ENCODE peak calls at places on chromosomes 2 and 18, in six cellular contexts. One of them, this sample, is unnamed.

GRCh38 chr2:44169155-44169898 is 652 bp downstream of the PPM1B start:
- DNase-seq in HL-60: no peak
- DNase-seq in kidney: peak; percentile 88
- DNase-seq in testis: peak; percentile 49
- DNase-seq in A549: peak; percentile 57
- DNase-seq in HCT116: no peak
- DNase-seq in this sample: no peak

GRCh38 chr18:55158570-55158969 is 199.3 kb upstream of the CCDC68 start:
- DNase-seq in testis: no peak
- DNase-seq in HL-60: no peak
- DNase-seq in HCT116: no peak
- DNase-seq in A549: no peak
- DNase-seq in kidney: no peak
- DNase-seq in this sample: no peak

GRCh38 chr2:217826505-217826904 is 176.3 kb downstream of the TNS1 start:
- DNase-seq in testis: peak; percentile 71
- DNase-seq in HCT116: no peak
- DNase-seq in HL-60: no peak
- DNase-seq in A549: no peak
- DNase-seq in kidney: peak; percentile 72
- DNase-seq in this sample: no peak

GRCh38 chr2:61690078-61690477 is 151.9 kb upstream of the XPO1 start:
- DNase-seq in HL-60: no peak
- DNase-seq in testis: no peak
- DNase-seq in kidney: no peak
- DNase-seq in A549: no peak
- DNase-seq in HCT116: no peak
- DNase-seq in this sample: no peak

GRCh38 chr2:234368861-234369261 is 128.0 kb downstream of the ARL4C start:
- DNase-seq in HCT116: no peak
- DNase-seq in HL-60: no peak
- DNase-seq in testis: no peak
- DNase-seq in A549: peak; percentile 94
- DNase-seq in kidney: no peak
- DNase-seq in this sample: no peak

GRCh38 chr18:39589496-39589895 is 2023.9 kb upstream of the CELF4 start:
- DNase-seq in A549: no peak
- DNase-seq in testis: no peak
- DNase-seq in HCT116: no peak
- DNase-seq in HL-60: no peak
- DNase-seq in kidney: no peak
- DNase-seq in this sample: no peak

GRCh38 chr2:117702098-117702497 is 112.4 kb upstream of the DDX18 start:
- DNase-seq in HCT116: no peak
- DNase-seq in A549: no peak
- DNase-seq in HL-60: no peak
- DNase-seq in testis: no peak
- DNase-seq in kidney: no peak
- DNase-seq in this sample: no peak

GRCh38 chr2:88159481-88159880 is 10.7 kb upstream of the THNSL2 start:
- DNase-seq in kidney: no peak
- DNase-seq in HL-60: no peak
- DNase-seq in A549: no peak
- DNase-seq in testis: no peak
- DNase-seq in HCT116: no peak
- DNase-seq in this sample: no peak

DNA sequence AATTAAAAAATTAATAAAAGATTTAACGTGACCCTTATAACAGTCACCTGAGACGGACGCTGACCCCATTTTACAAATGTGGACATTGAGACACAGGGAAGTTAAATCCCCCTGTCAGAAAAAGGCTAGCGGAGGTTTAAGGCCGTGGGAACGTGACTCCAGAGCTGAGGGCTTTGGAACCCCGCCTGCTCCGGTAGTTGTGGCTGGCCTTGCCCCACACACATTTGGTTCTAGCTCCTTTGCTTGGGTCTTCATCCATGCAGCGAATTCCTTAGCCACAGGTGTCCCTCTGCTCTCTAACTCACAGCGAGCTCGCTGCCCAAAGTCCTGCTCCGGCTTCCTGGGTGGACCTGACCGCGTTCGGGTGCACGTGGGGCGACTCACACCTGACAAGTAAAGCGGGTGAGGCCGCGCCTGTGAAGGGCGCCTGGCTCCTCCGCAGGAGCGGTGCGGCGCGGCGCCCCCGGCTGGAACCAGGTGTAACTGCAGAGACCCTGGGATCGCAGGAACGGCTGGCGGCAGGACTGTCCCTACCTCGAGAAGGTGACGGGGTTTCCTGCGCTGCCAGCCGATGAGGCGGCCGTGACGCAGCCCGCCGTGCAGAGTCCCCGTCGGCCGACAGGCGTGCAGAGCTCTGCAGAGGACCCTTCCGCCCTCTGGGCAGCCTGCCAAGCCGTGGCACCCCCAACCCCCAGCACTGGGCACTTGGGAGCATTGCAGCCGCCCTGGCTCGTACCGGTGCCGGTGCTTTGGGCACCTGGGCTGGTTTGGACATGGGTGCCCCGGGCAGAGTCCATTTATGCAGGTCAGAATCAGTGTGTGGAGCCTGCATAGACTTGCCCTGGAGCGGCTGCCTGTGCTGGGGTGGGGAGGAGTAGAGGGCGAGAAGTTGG is 2.4 kb upstream of the PROC start:
- DNase-seq in HCT116: peak; percentile 61
- DNase-seq in A549: peak; percentile 81
- DNase-seq in kidney: peak; percentile 91
- DNase-seq in testis: peak; percentile 64
- DNase-seq in HL-60: peak; percentile 47
- DNase-seq in this sample: no peak
- TF ChIP-seq CTCF in HCT116: peak; percentile 77
- TF ChIP-seq CTCF in A549: peak; percentile 53
- TF ChIP-seq CTCF in kidney: peak; percentile 35
- TF ChIP-seq CTCF in testis: no peak
- TF ChIP-seq CTCF in HL-60: peak; percentile 6
- TF ChIP-seq CTCF in this sample: no peak

DNA sequence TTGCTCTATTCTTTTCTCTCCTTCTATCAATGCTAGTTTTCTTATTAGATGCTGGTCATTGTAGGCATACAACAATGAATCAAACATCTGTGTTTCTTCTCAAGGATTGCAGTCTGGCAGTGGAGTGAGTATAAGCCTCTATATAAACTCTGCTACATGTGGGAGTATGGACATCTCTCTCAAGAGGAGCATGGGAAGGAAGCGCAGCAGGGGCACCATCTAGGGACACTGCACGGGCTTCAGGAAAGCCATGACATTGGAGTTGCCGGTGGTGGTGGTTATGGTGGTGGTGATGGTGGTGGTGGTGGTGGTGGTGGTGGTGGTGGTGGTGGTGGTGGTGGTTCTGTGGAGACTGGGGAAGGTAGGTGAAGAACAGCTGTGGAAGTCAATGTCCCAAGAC is 462.6 kb downstream of the RNF144A start:
- DNase-seq in testis: no peak
- DNase-seq in HCT116: no peak
- DNase-seq in kidney: no peak
- DNase-seq in A549: peak; percentile 14
- DNase-seq in HL-60: no peak
- DNase-seq in this sample: no peak
- TF ChIP-seq CTCF in testis: no peak
- TF ChIP-seq CTCF in HCT116: peak; percentile 18
- TF ChIP-seq CTCF in kidney: no peak
- TF ChIP-seq CTCF in A549: no peak
- TF ChIP-seq CTCF in HL-60: no peak
- TF ChIP-seq CTCF in this sample: no peak

DNA sequence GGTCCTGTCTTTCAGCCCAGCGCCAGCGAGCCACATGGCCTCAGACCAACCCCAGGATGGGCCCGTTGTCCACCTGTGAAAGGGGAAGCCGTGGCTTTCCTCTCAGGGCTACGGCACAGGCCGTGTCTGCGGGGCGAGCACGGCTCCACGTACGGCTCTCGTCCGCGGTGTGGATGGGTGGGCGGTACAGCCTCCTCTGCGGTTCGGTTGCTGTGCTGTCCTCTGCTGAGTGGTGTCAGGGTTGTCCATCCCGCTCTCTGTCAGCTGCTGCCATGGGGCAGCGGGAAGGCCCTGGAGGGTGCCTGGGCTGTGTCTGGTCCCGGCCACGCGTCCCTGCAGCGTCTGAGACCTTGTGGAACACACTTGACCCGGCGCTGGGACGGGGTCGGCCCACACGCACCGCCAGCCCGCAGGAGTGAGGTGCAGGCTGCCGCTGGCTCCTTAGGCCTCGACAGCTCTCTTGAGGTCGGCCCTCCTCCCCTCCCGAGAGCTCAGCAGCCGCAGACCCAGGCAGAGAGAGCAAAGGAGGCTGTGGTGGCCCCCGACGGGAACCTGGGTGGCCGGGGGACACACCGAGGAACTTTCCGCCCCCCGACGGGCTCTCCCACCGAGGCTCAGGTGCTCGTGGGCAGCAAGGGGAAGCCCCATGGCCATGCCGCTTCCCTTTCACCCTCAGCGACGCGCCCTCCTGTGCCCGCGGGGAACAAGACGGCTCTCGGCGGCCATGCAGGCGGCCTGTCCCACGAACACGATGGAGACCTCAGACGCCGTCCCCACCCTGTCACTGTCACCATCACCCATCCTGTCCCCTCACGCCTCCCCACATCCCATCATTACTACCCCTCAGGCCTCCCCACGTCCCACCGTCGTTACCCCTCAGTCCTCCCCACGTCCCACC is 128.7 kb downstream of the NFATC1 start:
- DNase-seq in HL-60: peak; percentile 62
- DNase-seq in testis: peak; percentile 12
- DNase-seq in A549: no peak
- DNase-seq in HCT116: no peak
- DNase-seq in kidney: peak; percentile 74
- DNase-seq in this sample: no peak
- TF ChIP-seq CTCF in HL-60: no peak
- TF ChIP-seq CTCF in testis: no peak
- TF ChIP-seq CTCF in A549: no peak
- TF ChIP-seq CTCF in HCT116: no peak
- TF ChIP-seq CTCF in kidney: no peak
- TF ChIP-seq CTCF in this sample: no peak

DNA sequence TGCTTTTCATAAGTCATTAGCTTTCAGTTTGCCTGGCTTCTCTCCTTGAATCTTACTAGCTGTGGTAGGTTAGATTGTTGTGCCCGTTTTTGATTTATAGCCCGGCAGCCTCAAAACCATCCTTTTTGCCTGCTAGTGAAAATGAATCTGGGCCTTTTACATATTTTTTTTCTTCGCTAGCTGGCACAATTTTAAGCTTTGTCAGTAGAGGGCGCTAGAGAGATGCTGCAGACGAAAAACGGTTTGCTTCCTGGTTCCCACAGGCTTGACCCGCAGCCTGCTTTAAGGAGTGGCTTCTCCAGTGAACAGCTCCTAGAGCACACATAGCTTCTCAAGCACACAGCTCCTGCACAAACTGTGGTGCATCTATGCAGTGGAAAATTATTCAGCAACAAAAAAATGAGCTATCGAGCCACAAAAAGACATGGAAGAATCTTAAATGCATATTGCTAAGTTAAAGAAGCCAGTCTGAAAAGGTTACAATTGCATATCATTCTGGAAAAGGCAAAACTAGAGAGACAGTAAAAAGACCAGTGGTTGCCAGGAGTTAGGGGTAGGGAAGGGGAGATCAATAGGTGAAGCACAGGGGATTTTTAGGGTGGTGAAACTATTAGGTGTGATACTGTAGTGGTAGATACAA is 47.9 kb downstream of the E2F6 start:
- DNase-seq in HCT116: no peak
- DNase-seq in testis: peak; percentile 45
- DNase-seq in HL-60: peak; percentile 33
- DNase-seq in A549: peak; percentile 71
- DNase-seq in kidney: no peak
- DNase-seq in this sample: no peak
- TF ChIP-seq CTCF in HCT116: peak; percentile 22
- TF ChIP-seq CTCF in testis: peak; percentile 50
- TF ChIP-seq CTCF in HL-60: peak; percentile 60
- TF ChIP-seq CTCF in A549: peak; percentile 39
- TF ChIP-seq CTCF in kidney: peak; percentile 35
- TF ChIP-seq CTCF in this sample: peak; percentile 17

GRCh38 chr18:22488554-22488953 is 70.8 kb upstream of the CTAGE1 start:
- DNase-seq in testis: peak; percentile 49
- DNase-seq in HCT116: no peak
- DNase-seq in A549: no peak
- DNase-seq in HL-60: no peak
- DNase-seq in kidney: no peak
- DNase-seq in this sample: no peak

GRCh38 chr18:22489694-22490093 is 72.0 kb upstream of the CTAGE1 start:
- DNase-seq in A549: peak; percentile 48
- DNase-seq in kidney: no peak
- DNase-seq in HL-60: no peak
- DNase-seq in HCT116: no peak
- DNase-seq in testis: no peak
- DNase-seq in this sample: no peak

GRCh38 chr18:22493940-22494339 is 76.2 kb upstream of the CTAGE1 start:
- DNase-seq in HL-60: no peak
- DNase-seq in testis: no peak
- DNase-seq in kidney: no peak
- DNase-seq in A549: no peak
- DNase-seq in HCT116: no peak
- DNase-seq in this sample: no peak

GRCh38 chr18:22493255-22493654 is 75.5 kb upstream of the CTAGE1 start:
- DNase-seq in A549: no peak
- DNase-seq in HCT116: no peak
- DNase-seq in HL-60: no peak
- DNase-seq in kidney: no peak
- DNase-seq in testis: no peak
- DNase-seq in this sample: no peak

GRCh38 chr18:22490429-22490846 is 72.7 kb upstream of the CTAGE1 start:
- DNase-seq in kidney: no peak
- DNase-seq in A549: peak; percentile 12
- DNase-seq in HCT116: no peak
- DNase-seq in testis: no peak
- DNase-seq in HL-60: no peak
- DNase-seq in this sample: no peak
- TF ChIP-seq CTCF in kidney: no peak
- TF ChIP-seq CTCF in A549: no peak
- TF ChIP-seq CTCF in HCT116: no peak
- TF ChIP-seq CTCF in testis: no peak
- TF ChIP-seq CTCF in HL-60: no peak
- TF ChIP-seq CTCF in this sample: no peak

GRCh38 chr18:52907522-52907921 is 567.5 kb downstream of the DCC start:
- DNase-seq in A549: no peak
- DNase-seq in HL-60: no peak
- DNase-seq in testis: no peak
- DNase-seq in HCT116: no peak
- DNase-seq in kidney: no peak
- DNase-seq in this sample: no peak
- TF ChIP-seq CTCF in A549: no peak
- TF ChIP-seq CTCF in HL-60: no peak
- TF ChIP-seq CTCF in testis: no peak
- TF ChIP-seq CTCF in HCT116: no peak
- TF ChIP-seq CTCF in kidney: no peak
- TF ChIP-seq CTCF in this sample: no peak

GRCh38 chr2:168293766-168294165 is 46.4 kb upstream of the STK39 start:
- DNase-seq in HCT116: no peak
- DNase-seq in testis: no peak
- DNase-seq in HL-60: no peak
- DNase-seq in A549: peak; percentile 10
- DNase-seq in kidney: no peak
- DNase-seq in this sample: no peak
- TF ChIP-seq CTCF in HCT116: peak; percentile 4
- TF ChIP-seq CTCF in testis: no peak
- TF ChIP-seq CTCF in HL-60: no peak
- TF ChIP-seq CTCF in A549: no peak
- TF ChIP-seq CTCF in kidney: no peak
- TF ChIP-seq CTCF in this sample: no peak